ENCODE peak calls at places on chromosomes 1 and 21, in four cellular contexts. One of them, this sample, is unnamed.
A peak's percentile ranks its signal among the peaks of the same experiment; 100 is the strongest.

GRCh38 chr21:31665397-31665796 is 5.9 kb downstream of the SOD1 start:
- DNase-seq in PC-3: no peak
- DNase-seq in GM23248: peak; percentile 62
- DNase-seq in MM.1S: no peak
- DNase-seq in this sample: no peak

GRCh38 chr21:16420086-16420724 is 690.4 kb downstream of the USP25 start:
- DNase-seq in GM23248: peak; percentile 14
- DNase-seq in MM.1S: no peak
- DNase-seq in PC-3: no peak
- DNase-seq in this sample: no peak

GRCh38 chr1:17629460-17629859 is 90.0 kb downstream of the ARHGEF10L start:
- DNase-seq in PC-3: no peak
- DNase-seq in GM23248: no peak
- DNase-seq in MM.1S: no peak
- DNase-seq in this sample: peak; percentile 61

GRCh38 chr1:30706528-30706927 is 16.9 kb downstream of the MATN1 start:
- DNase-seq in MM.1S: no peak
- DNase-seq in PC-3: peak; percentile 15
- DNase-seq in GM23248: peak; percentile 85
- DNase-seq in this sample: no peak

GRCh38 chr1:197178998-197179397 is 32.5 kb upstream of the ASPM start:
- DNase-seq in PC-3: peak; percentile 26
- DNase-seq in GM23248: peak; percentile 71
- DNase-seq in MM.1S: peak; percentile 19
- DNase-seq in this sample: no peak

GRCh38 chr1:86380257-86380861 is 15.8 kb downstream of the ODF2L start:
- DNase-seq in GM23248: peak; percentile 75
- DNase-seq in PC-3: peak; percentile 76
- DNase-seq in MM.1S: peak; percentile 62
- DNase-seq in this sample: peak; percentile 57

GRCh38 chr1:159922499-159923202 is 2.7 kb downstream of the TAGLN2 start:
- DNase-seq in MM.1S: no peak
- DNase-seq in GM23248: peak; percentile 59
- DNase-seq in PC-3: no peak
- DNase-seq in this sample: no peak

GRCh38 chr1:206714331-206715058 is 29.8 kb downstream of the MAPKAPK2 start:
- DNase-seq in PC-3: peak; percentile 99
- DNase-seq in GM23248: peak; percentile 78
- DNase-seq in MM.1S: peak; percentile 88
- DNase-seq in this sample: no peak

GRCh38 chr1:5910666-5911065 is 81.6 kb downstream of the NPHP4 start:
- DNase-seq in PC-3: no peak
- DNase-seq in GM23248: no peak
- DNase-seq in MM.1S: no peak
- DNase-seq in this sample: no peak

GRCh38 chr1:10651793-10652192 is 144.7 kb downstream of the CASZ1 start:
- DNase-seq in GM23248: no peak
- DNase-seq in PC-3: no peak
- DNase-seq in MM.1S: no peak
- DNase-seq in this sample: no peak

GRCh38 chr1:151189638-151190445 is at the start of gene VPS72:
- DNase-seq in MM.1S: peak; percentile 97
- DNase-seq in GM23248: peak; percentile 93
- DNase-seq in PC-3: peak; percentile 90
- DNase-seq in this sample: peak; percentile 94

GRCh38 chr1:147721711-147722110 is 38.7 kb downstream of the GJA5 start:
- DNase-seq in PC-3: peak; percentile 22
- DNase-seq in GM23248: peak; percentile 45
- DNase-seq in MM.1S: no peak
- DNase-seq in this sample: no peak

GRCh38 chr1:23854568-23854967 is 13.5 kb downstream of the FUCA1 start:
- DNase-seq in MM.1S: peak; percentile 56
- DNase-seq in PC-3: no peak
- DNase-seq in GM23248: peak; percentile 17
- DNase-seq in this sample: peak; percentile 11

GRCh38 chr1:52403566-52404115 is 582 bp downstream of the ORC1 start:
- DNase-seq in PC-3: peak; percentile 82
- DNase-seq in GM23248: peak; percentile 92
- DNase-seq in MM.1S: peak; percentile 78
- DNase-seq in this sample: peak; percentile 61

GRCh38 chr1:209772116-209772515 is 12.2 kb downstream of the C1orf74 start:
- DNase-seq in GM23248: no peak
- DNase-seq in PC-3: no peak
- DNase-seq in MM.1S: no peak
- DNase-seq in this sample: no peak

GRCh38 chr1:234851450-234852438 is 241.8 kb upstream of the IRF2BP2 start:
- DNase-seq in PC-3: peak; percentile 50
- DNase-seq in GM23248: peak; percentile 39
- DNase-seq in MM.1S: peak; percentile 88
- DNase-seq in this sample: no peak

GRCh38 chr1:209349372-209350324 is 233.9 kb upstream of the CAMK1G start:
- DNase-seq in PC-3: no peak
- DNase-seq in MM.1S: peak; percentile 19
- DNase-seq in GM23248: peak; percentile 45
- DNase-seq in this sample: peak; percentile 19

GRCh38 chr1:65266501-65266900 is 42.8 kb upstream of the DNAJC6 start:
- DNase-seq in MM.1S: no peak
- DNase-seq in GM23248: no peak
- DNase-seq in PC-3: no peak
- DNase-seq in this sample: no peak

GRCh38 chr1:234731371-234732085 is 121.5 kb upstream of the IRF2BP2 start:
- DNase-seq in MM.1S: no peak
- DNase-seq in GM23248: peak; percentile 94
- DNase-seq in PC-3: peak; percentile 87
- DNase-seq in this sample: no peak

GRCh38 chr1:206004821-206005220 is 1.6 kb upstream of the RAB7B start:
- DNase-seq in MM.1S: no peak
- DNase-seq in PC-3: no peak
- DNase-seq in GM23248: no peak
- DNase-seq in this sample: no peak

GRCh38 chr21:46229133-46229922 is 754 bp upstream of the LSS start:
- DNase-seq in PC-3: peak; percentile 37
- DNase-seq in GM23248: no peak
- DNase-seq in MM.1S: no peak
- DNase-seq in this sample: no peak

GRCh38 chr1:235018720-235019444 is 109.8 kb downstream of the TOMM20 start:
- DNase-seq in GM23248: no peak
- DNase-seq in PC-3: no peak
- DNase-seq in MM.1S: no peak
- DNase-seq in this sample: no peak

GRCh38 chr1:23428136-23428905 is 3.8 kb upstream of the TCEA3 start:
- DNase-seq in MM.1S: no peak
- DNase-seq in PC-3: no peak
- DNase-seq in GM23248: no peak
- DNase-seq in this sample: no peak

GRCh38 chr1:7707527-7707926 is 63.6 kb upstream of the VAMP3 start:
- DNase-seq in GM23248: peak; percentile 20
- DNase-seq in PC-3: no peak
- DNase-seq in MM.1S: no peak
- DNase-seq in this sample: no peak

GRCh38 chr1:11068556-11069232 is 8.9 kb upstream of the SRM start:
- DNase-seq in PC-3: no peak
- DNase-seq in MM.1S: no peak
- DNase-seq in GM23248: no peak
- DNase-seq in this sample: no peak

GRCh38 chr21:14879458-14879857 is 185.3 kb downstream of the NRIP1 start:
- DNase-seq in MM.1S: no peak
- DNase-seq in GM23248: no peak
- DNase-seq in PC-3: peak; percentile 85
- DNase-seq in this sample: no peak

GRCh38 chr1:161864577-161864976 is 98.5 kb downstream of the ATF6 start:
- DNase-seq in PC-3: peak; percentile 32
- DNase-seq in GM23248: peak; percentile 51
- DNase-seq in MM.1S: no peak
- DNase-seq in this sample: no peak

DNA sequence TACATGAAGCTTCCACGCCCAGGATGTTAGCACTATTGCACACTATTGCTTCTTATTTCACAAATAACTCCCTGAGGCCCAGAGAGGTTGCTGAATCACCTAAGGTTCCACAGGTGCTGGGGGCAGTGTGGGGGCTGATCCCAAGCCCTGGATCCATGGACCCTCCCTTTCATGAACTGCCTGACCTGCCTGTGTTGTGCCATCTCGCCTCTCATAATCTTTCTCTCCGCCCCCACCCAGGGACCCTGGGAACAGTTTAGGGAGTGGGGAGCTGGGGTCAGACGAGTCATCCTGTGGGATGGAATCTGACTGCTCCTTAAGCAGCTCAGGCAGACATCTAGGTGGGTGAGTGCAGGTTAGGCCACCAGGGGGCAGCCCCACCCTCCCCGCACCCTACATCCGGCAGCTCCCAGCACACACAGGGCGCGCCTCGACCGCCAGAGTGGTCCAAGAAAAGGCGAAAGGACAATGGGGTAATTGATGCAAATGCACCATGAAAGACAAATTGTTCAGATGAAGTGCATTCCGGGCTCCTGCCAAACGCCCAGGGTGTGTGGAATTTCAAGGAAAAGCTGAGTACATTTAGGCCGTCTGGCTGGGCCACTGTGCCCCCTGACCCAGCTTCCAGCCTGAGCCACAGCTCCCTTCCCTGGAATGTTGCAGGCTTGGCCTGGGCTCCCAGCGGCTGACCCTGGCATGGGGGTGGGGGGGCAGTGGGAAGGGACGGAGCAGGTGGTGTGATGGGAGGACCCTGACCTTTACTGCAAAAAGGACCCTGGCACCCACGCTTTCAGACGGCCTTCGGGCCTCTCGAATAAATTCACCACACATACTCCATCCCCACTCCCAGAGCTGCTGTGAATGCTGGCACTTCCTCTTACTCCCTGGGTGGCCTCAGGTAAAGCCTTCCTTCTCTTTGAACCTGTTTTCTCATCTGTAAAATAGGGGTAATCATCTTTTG is 20.8 kb downstream of the PHLDA3 start:
- DNase-seq in MM.1S: peak; percentile 72
- DNase-seq in PC-3: peak; percentile 97
- DNase-seq in GM23248: peak; percentile 82
- DNase-seq in this sample: peak; percentile 88
- H3K9ac ChIP-seq in MM.1S: no peak overlapping the region
- H3K9ac ChIP-seq in PC-3: no peak overlapping the region
- H3K9ac ChIP-seq in GM23248: peak overlapping the region; percentile 28
- H3K9ac ChIP-seq in this sample: no peak overlapping the region

DNA sequence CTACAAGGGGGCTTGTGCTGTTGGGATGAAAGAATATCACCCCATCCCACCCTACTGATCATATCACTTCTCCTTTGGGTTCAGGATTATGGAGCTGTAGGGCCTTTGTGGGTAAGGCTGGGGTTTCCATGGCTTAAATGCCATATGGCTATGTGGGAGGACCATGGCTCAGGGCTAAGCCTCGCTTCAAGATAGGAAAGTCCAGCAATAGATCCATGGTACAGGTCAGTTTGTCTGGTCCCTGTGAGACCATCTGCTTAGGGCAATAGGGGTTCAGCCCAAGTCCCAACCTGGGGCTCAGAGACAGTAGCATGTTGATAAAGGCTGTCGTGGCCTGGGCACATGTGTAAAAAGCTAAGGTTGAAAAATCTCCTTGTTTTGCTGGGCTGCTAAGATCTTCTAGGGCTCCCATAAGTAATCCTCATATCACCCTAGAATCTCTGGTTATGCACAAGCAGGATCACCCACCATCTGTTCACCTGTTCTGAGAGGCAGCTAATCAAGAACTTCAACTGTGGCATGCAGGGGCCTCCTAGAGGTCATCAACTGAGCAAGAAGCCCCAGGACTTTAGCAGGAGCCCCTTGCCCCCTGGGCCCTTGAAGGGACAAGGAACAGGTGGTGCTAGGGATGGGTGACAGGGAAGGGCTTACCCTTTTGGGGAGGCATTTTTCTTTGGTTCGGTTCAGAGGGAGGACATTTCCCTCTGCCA is 66.5 kb downstream of the UBE2T start:
- DNase-seq in GM23248: no peak
- DNase-seq in MM.1S: no peak
- DNase-seq in PC-3: no peak
- DNase-seq in this sample: no peak
- TF ChIP-seq EZH2phosphoT487 in GM23248: no peak
- TF ChIP-seq EZH2phosphoT487 in MM.1S: no peak
- TF ChIP-seq EZH2phosphoT487 in PC-3: no peak
- TF ChIP-seq EZH2phosphoT487 in this sample: no peak

GRCh38 chr1:38296047-38296446 is 249.5 kb upstream of the POU3F1 start:
- DNase-seq in MM.1S: no peak
- DNase-seq in PC-3: no peak
- DNase-seq in GM23248: no peak
- DNase-seq in this sample: no peak

GRCh38 chr1:38292969-38293368 is 246.4 kb upstream of the POU3F1 start:
- DNase-seq in GM23248: no peak
- DNase-seq in MM.1S: no peak
- DNase-seq in PC-3: no peak
- DNase-seq in this sample: no peak

GRCh38 chr1:38289034-38289433 is 242.4 kb upstream of the POU3F1 start:
- DNase-seq in PC-3: no peak
- DNase-seq in GM23248: no peak
- DNase-seq in MM.1S: no peak
- DNase-seq in this sample: no peak

GRCh38 chr1:38293530-38293929 is 246.9 kb upstream of the POU3F1 start:
- DNase-seq in MM.1S: no peak
- DNase-seq in GM23248: no peak
- DNase-seq in PC-3: no peak
- DNase-seq in this sample: no peak

GRCh38 chr1:38291906-38292521 is 245.4 kb upstream of the POU3F1 start:
- DNase-seq in MM.1S: no peak
- DNase-seq in PC-3: no peak
- DNase-seq in GM23248: peak; percentile 17
- DNase-seq in this sample: peak; percentile 41
- H2AFZ ChIP-seq in MM.1S: peak overlapping the region; percentile 42
- H2AFZ ChIP-seq in PC-3: no peak overlapping the region
- H2AFZ ChIP-seq in GM23248: no peak overlapping the region
- H2AFZ ChIP-seq in this sample: peak overlapping the region; percentile 62

DNA sequence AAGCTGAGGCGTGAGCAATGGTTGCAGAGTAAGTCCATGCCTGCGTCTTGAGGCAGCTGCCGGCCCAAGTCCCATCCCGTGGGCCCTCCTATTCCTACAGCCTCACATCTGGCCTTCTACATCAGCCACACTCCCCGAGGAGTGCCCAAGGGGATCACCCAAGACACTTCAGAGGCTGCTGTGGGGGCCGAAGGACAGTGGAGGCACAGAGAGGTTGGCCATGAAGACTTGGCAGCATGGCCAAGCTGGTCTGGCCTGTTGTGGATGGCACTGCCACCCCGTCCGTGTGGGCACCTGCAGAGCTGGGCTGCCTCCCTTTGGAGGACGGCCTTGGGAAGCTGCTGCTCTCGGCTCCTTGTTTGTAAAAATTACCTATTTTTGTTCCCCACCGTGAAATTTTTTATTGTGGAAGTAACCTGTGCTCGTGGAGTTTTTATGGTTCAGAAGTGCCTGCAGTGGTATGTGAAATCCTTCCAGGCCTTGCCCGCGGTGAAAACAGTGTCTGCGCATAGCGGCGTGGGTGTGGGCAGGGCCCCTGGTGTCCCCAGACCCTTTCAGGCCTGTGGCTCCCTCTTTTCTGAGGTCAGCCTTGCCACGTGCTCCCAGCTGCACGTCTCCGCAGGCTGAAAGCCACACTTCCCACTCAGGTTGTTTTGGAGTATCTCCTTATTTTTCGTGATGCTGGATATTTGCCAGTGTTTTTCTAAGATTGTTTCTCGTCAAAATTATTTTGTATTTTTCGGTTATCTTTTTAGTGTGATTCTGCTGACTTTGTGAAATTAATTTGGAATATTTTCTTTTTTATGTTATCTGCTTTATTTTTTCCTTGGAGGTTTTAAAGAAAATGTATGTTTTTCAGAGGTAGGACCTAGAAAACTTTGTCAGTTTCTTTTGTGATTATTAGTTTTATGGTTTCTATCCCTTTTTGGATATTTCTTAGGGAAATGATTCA is 20.6 kb downstream of the SLX9 start:
- DNase-seq in PC-3: no peak
- DNase-seq in MM.1S: no peak
- DNase-seq in GM23248: no peak
- DNase-seq in this sample: no peak
- H3K9ac ChIP-seq in PC-3: no peak overlapping the region
- H3K9ac ChIP-seq in MM.1S: no peak overlapping the region
- H3K9ac ChIP-seq in GM23248: no peak overlapping the region
- H3K9ac ChIP-seq in this sample: no peak overlapping the region